ENCODE peak calls at places on chromosomes 5 and 9, in ten cellular contexts. B is colonic mucosa; G is MM.1S; Y is left ventricle myocardium inferior; T is hepatocyte; M is iPS DF 6.9; J is mesendoderm; F is lower lobe of right lung; W is neural progenitor cell; R is CD8-positive, alpha-beta T cell. Z is an unnamed sample.

GRCh38 chr5:137205237-137205636 is 293.9 kb downstream of the SPOCK1 start:
- DNase-seq in T (no peak), B (no peak), G (no peak), R (no peak), J (no peak), W (no peak), F (no peak), Y (no peak), M (no peak), Z (no peak)

GRCh38 chr5:116502097-116502496 is 72.5 kb downstream of the SEMA6A start:
- DNase-seq in G (no peak), R (no peak), T (no peak), W (no peak), Y (no peak), B (no peak), M (no peak), J (no peak), F (no peak), Z (no peak)

GRCh38 chr9:13707635-13708410 is 428.3 kb upstream of the MPDZ start:
- DNase-seq in W (no peak), T (no peak), R (no peak), Y (no peak), F (no peak), M (no peak), B (no peak), J (peak; percentile 8), G (peak; percentile 27), Z (no peak)

GRCh38 chr9:85744481-85744880 is 2.7 kb upstream of the AGTPBP1 start:
- DNase-seq in R (no peak), F (no peak), T (no peak), J (no peak), W (no peak), G (no peak), M (no peak), B (no peak), Y (no peak), Z (no peak)

GRCh38 chr5:1860949-1861348 is 21.8 kb downstream of the IRX4 start:
- DNase-seq in W (no peak), Y (peak; percentile 69), J (no peak), M (no peak), G (no peak), B (no peak), R (no peak), T (no peak), F (no peak), Z (no peak)

GRCh38 chr5:138276402-138277054 is 2.1 kb upstream of the GFRA3 start:
- DNase-seq in F (no peak), R (no peak), G (no peak), B (no peak), J (peak; percentile 14), W (no peak), M (no peak), Y (no peak), T (peak; percentile 40), Z (no peak)

GRCh38 chr9:99445920-99446319 is 223.8 kb downstream of the SEC61B start:
- DNase-seq in J (no peak), G (no peak), M (no peak), Y (no peak), W (no peak), F (no peak), R (no peak), B (no peak), T (no peak), Z (no peak)

GRCh38 chr9:112867275-112867991 is 23.2 kb downstream of the SLC46A2 start:
- DNase-seq in R (no peak), T (peak; percentile 57), M (no peak), G (no peak), J (peak; percentile 95), F (peak; percentile 54), W (peak; percentile 14), B (peak; percentile 68), Y (no peak), Z (no peak)

GRCh38 chr5:65066385-65066784 is 297.7 kb downstream of the CWC27 start:
- DNase-seq in W (peak; percentile 24), F (peak; percentile 62), M (no peak), Y (no peak), J (no peak), G (no peak), R (no peak), B (no peak), T (no peak), Z (no peak)

GRCh38 chr5:143957455-143957854 is 145.5 kb downstream of the HMHB1 start:
- DNase-seq in T (no peak), B (no peak), G (no peak), W (no peak), F (no peak), R (no peak), M (no peak), J (peak; percentile 19), Y (no peak), Z (no peak)

GRCh38 chr9:83062011-83062652 is 810 bp downstream of the RASEF start:
- DNase-seq in M (peak; percentile 7), B (peak; percentile 74), G (no peak), F (peak; percentile 74), W (peak; percentile 37), R (no peak), T (peak; percentile 70), J (peak; percentile 68), Y (peak; percentile 15), Z (no peak)

GRCh38 chr5:147240266-147240985 is 5.6 kb downstream of the STK32A start:
- DNase-seq in Y (no peak), G (no peak), M (no peak), R (no peak), W (peak; percentile 39), B (no peak), T (no peak), F (no peak), J (peak; percentile 47), Z (no peak)

GRCh38 chr5:177092178-177093081 is 5.7 kb downstream of the FGFR4 start:
- DNase-seq in W (no peak), R (no peak), F (no peak), M (no peak), B (no peak), T (no peak), J (no peak), G (no peak), Y (no peak), Z (no peak)

GRCh38 chr5:176652136-176652535 is 4.9 kb downstream of the TSPAN17 start:
- DNase-seq in R (no peak), B (no peak), J (peak; percentile 68), Y (no peak), F (no peak), G (no peak), M (no peak), T (no peak), W (peak; percentile 50), Z (no peak)

GRCh38 chr5:93717162-93717561 is 24.2 kb downstream of the POU5F2 start:
- DNase-seq in R (no peak), Y (no peak), J (no peak), M (no peak), W (no peak), G (no peak), T (peak; percentile 46), B (no peak), F (peak; percentile 50), Z (no peak)

GRCh38 chr5:39716532-39716971 is 291.8 kb upstream of the DAB2 start:
- DNase-seq in G (peak; percentile 43), M (peak; percentile 33), T (peak; percentile 71), B (peak; percentile 58), F (no peak), R (no peak), Y (no peak), J (peak; percentile 89), W (peak; percentile 76), Z (no peak)

GRCh38 chr5:122313001-122313402 is 965 bp downstream of the SNCAIP start:
- DNase-seq in G (no peak), B (no peak), T (peak; percentile 18), Y (no peak), W (peak; percentile 64), F (no peak), R (no peak), J (no peak), M (no peak), Z (no peak)

GRCh38 chr9:35903049-35903448 is 3.0 kb upstream of the HRCT1 start:
- DNase-seq in Y (no peak), R (no peak), B (peak; percentile 66), J (peak; percentile 68), G (peak; percentile 85), T (peak; percentile 74), F (no peak), M (no peak), W (peak; percentile 67), Z (no peak)

GRCh38 chr5:146042628-146043279 is 62.6 kb downstream of the PLAC8L1 start:
- DNase-seq in W (no peak), F (no peak), J (no peak), R (no peak), M (no peak), B (peak; percentile 55), Y (no peak), G (no peak), T (no peak), Z (no peak)

GRCh38 chr9:78115073-78115472 is 83.5 kb upstream of the GNAQ start:
- DNase-seq in R (no peak), M (peak; percentile 20), B (no peak), T (no peak), F (no peak), J (peak; percentile 57), Y (no peak), W (peak; percentile 63), G (peak; percentile 35), Z (no peak)

GRCh38 chr9:138049085-138049778 is 171.7 kb downstream of the CACNA1B start:
- DNase-seq in Y (no peak), F (no peak), W (peak; percentile 1), B (peak; percentile 14), T (no peak), M (no peak), R (no peak), J (no peak), G (no peak), Z (no peak)

GRCh38 chr9:19554518-19554917 is 145.7 kb downstream of the ACER2 start:
- DNase-seq in R (no peak), Y (no peak), J (no peak), F (no peak), M (no peak), B (no peak), W (no peak), T (no peak), G (no peak), Z (no peak)
- H3K4me1 ChIP-seq in R (no peaks in the 10 kb centered on the region), Y (peaks cover 8% of the 10 kb centered on the region), J (no peaks in the 10 kb centered on the region), F (peaks cover 5% of the 10 kb centered on the region), M (no peaks in the 10 kb centered on the region), B (no peaks in the 10 kb centered on the region), W (peaks cover 8% of the 10 kb centered on the region), T (no peaks in the 10 kb centered on the region), G (peaks cover 8% of the 10 kb centered on the region), Z (no peaks in the 10 kb centered on the region)

GRCh38 chr5:107500840-107501239 is 169.9 kb downstream of the EFNA5 start:
- DNase-seq in R (no peak), Y (no peak), G (no peak), W (no peak), T (no peak), F (no peak), M (no peak), J (no peak), B (no peak), Z (no peak)
- H3K4me1 ChIP-seq in R (no peaks in the 10 kb centered on the region), Y (peaks cover 21% of the 10 kb centered on the region), G (no peaks in the 10 kb centered on the region), W (peaks cover 73% of the 10 kb centered on the region), T (peaks cover 5% of the 10 kb centered on the region), F (no peaks in the 10 kb centered on the region), M (peaks cover 4% of the 10 kb centered on the region), J (peaks cover 6% of the 10 kb centered on the region), B (no peaks in the 10 kb centered on the region), Z (no peaks in the 10 kb centered on the region)

GRCh38 chr9:33288828-33289483 is 1.4 kb upstream of the NFX1 start:
- DNase-seq in W (no peak), B (no peak), T (no peak), J (no peak), R (no peak), Y (no peak), F (no peak), G (no peak), M (no peak), Z (no peak)
- H3K4me1 ChIP-seq in W (peaks cover 4% of the 10 kb centered on the region), B (peaks cover 7% of the 10 kb centered on the region), T (peaks cover 20% of the 10 kb centered on the region), J (no peaks in the 10 kb centered on the region), R (peaks cover 50% of the 10 kb centered on the region), Y (peaks cover 52% of the 10 kb centered on the region), F (peaks cover 52% of the 10 kb centered on the region), G (peaks cover 25% of the 10 kb centered on the region), M (no peaks in the 10 kb centered on the region), Z (peaks cover 23% of the 10 kb centered on the region)

GRCh38 chr5:85132269-85132668 is 747.6 kb upstream of the EDIL3 start:
- DNase-seq in B (no peak), F (no peak), J (no peak), R (no peak), M (no peak), T (no peak), Y (no peak), G (no peak), W (no peak), Z (no peak)
- H3K4me1 ChIP-seq in B (no peaks in the 10 kb centered on the region), F (no peaks in the 10 kb centered on the region), J (no peaks in the 10 kb centered on the region), R (no peaks in the 10 kb centered on the region), M (no peaks in the 10 kb centered on the region), T (no peaks in the 10 kb centered on the region), Y (no peaks in the 10 kb centered on the region), G (no peaks in the 10 kb centered on the region), W (no peaks in the 10 kb centered on the region), Z (no peaks in the 10 kb centered on the region)

Z was measured in ascending aorta.